ENCODE peak calls at places on chromosomes 7 and 10, in four cellular contexts. One of them, this sample, is unnamed.

GRCh38 chr10:109250144-109250543 is 673.2 kb downstream of the XPNPEP1 start:
- DNase-seq in K562: no peak
- DNase-seq in HepG2: no peak
- DNase-seq in GM12878: no peak
- DNase-seq in this sample: no peak

GRCh38 chr7:84196007-84196551 is 1.5 kb upstream of the SEMA3A start:
- DNase-seq in GM12878: no peak
- DNase-seq in HepG2: no peak
- DNase-seq in K562: no peak
- DNase-seq in this sample: no peak

GRCh38 chr7:47401571-47402570 is 180.0 kb downstream of the TNS3 start:
- DNase-seq in GM12878: no peak
- DNase-seq in HepG2: no peak
- DNase-seq in K562: no peak
- DNase-seq in this sample: no peak

GRCh38 chr7:44280993-44281721 is 44.2 kb downstream of the CAMK2B start:
- DNase-seq in HepG2: no peak
- DNase-seq in K562: no peak
- DNase-seq in GM12878: no peak
- DNase-seq in this sample: peak; percentile 28

GRCh38 chr7:34175837-34176236 is 270.5 kb downstream of the BMPER start:
- DNase-seq in HepG2: no peak
- DNase-seq in GM12878: no peak
- DNase-seq in K562: no peak
- DNase-seq in this sample: no peak

GRCh38 chr10:69269761-69270160 is 8.5 kb upstream of the HK1 start:
- DNase-seq in HepG2: no peak
- DNase-seq in GM12878: no peak
- DNase-seq in K562: no peak
- DNase-seq in this sample: no peak

GRCh38 chr7:141351175-141351574 is 200.0 kb upstream of the AGK start:
- DNase-seq in HepG2: no peak
- DNase-seq in GM12878: no peak
- DNase-seq in K562: no peak
- DNase-seq in this sample: no peak

GRCh38 chr7:137873524-137873923 is 26.8 kb upstream of the DGKI start:
- DNase-seq in K562: no peak
- DNase-seq in HepG2: no peak
- DNase-seq in GM12878: no peak
- DNase-seq in this sample: no peak

GRCh38 chr7:94241402-94241925 is 153.2 kb upstream of the COL1A2 start:
- DNase-seq in K562: no peak
- DNase-seq in HepG2: no peak
- DNase-seq in GM12878: no peak
- DNase-seq in this sample: peak; percentile 20

GRCh38 chr7:82507365-82507975 is 63.9 kb upstream of the CACNA2D1 start:
- DNase-seq in K562: no peak
- DNase-seq in HepG2: no peak
- DNase-seq in GM12878: no peak
- DNase-seq in this sample: no peak

GRCh38 chr7:140312141-140312846 is 86.0 kb downstream of the SLC37A3 start:
- DNase-seq in GM12878: no peak
- DNase-seq in HepG2: no peak
- DNase-seq in K562: no peak
- DNase-seq in this sample: no peak

GRCh38 chr7:151120896-151121295 is 34.6 kb downstream of the AGAP3 start:
- DNase-seq in K562: no peak
- DNase-seq in GM12878: no peak
- DNase-seq in HepG2: no peak
- DNase-seq in this sample: no peak

GRCh38 chr10:112446055-112446854 is 459 bp downstream of the ZDHHC6 start:
- DNase-seq in GM12878: no peak
- DNase-seq in K562: no peak
- DNase-seq in HepG2: no peak
- DNase-seq in this sample: no peak

GRCh38 chr7:76142861-76143260 is 58.8 kb upstream of the SRRM3 start:
- DNase-seq in GM12878: no peak
- DNase-seq in K562: no peak
- DNase-seq in HepG2: no peak
- DNase-seq in this sample: no peak

GRCh38 chr7:151081170-151082101 is 827 bp upstream of the FASTK start:
- DNase-seq in HepG2: no peak
- DNase-seq in K562: no peak
- DNase-seq in GM12878: no peak
- DNase-seq in this sample: peak; percentile 63

GRCh38 chr10:11225935-11226334 is 208.3 kb downstream of the CELF2 start:
- DNase-seq in K562: peak; percentile 31
- DNase-seq in HepG2: no peak
- DNase-seq in GM12878: no peak
- DNase-seq in this sample: no peak

GRCh38 chr10:26855186-26855585 is 5.6 kb downstream of the ABI1 start:
- DNase-seq in K562: no peak
- DNase-seq in GM12878: no peak
- DNase-seq in HepG2: no peak
- DNase-seq in this sample: no peak

GRCh38 chr7:107937514-107937913 is 46.5 kb downstream of the DLD start:
- DNase-seq in HepG2: no peak
- DNase-seq in K562: no peak
- DNase-seq in GM12878: no peak
- DNase-seq in this sample: no peak

GRCh38 chr10:30743586-30743985 is 114.0 kb upstream of the LYZL2 start:
- DNase-seq in HepG2: no peak
- DNase-seq in GM12878: no peak
- DNase-seq in K562: no peak
- DNase-seq in this sample: no peak

GRCh38 chr7:44561962-44562621 is 11.6 kb downstream of the DDX56 start:
- DNase-seq in HepG2: peak; percentile 87
- DNase-seq in K562: peak; percentile 69
- DNase-seq in GM12878: no peak
- DNase-seq in this sample: no peak

GRCh38 chr7:25303380-25304321 is 75.4 kb upstream of the NPVF start:
- DNase-seq in K562: no peak
- DNase-seq in HepG2: no peak
- DNase-seq in GM12878: no peak
- DNase-seq in this sample: no peak

GRCh38 chr7:128843938-128844621 is 13.9 kb downstream of the FLNC start:
- DNase-seq in K562: no peak
- DNase-seq in GM12878: no peak
- DNase-seq in HepG2: no peak
- DNase-seq in this sample: no peak

GRCh38 chr7:29396563-29396962 is 167.1 kb upstream of the PRR15 start:
- DNase-seq in HepG2: no peak
- DNase-seq in K562: no peak
- DNase-seq in GM12878: no peak
- DNase-seq in this sample: no peak

GRCh38 chr7:69708857-69709256 is 110.6 kb downstream of the AUTS2 start:
- DNase-seq in HepG2: no peak
- DNase-seq in GM12878: no peak
- DNase-seq in K562: no peak
- DNase-seq in this sample: no peak

GRCh38 chr10:79385804-79386531 is 38.7 kb downstream of the PPIF start:
- DNase-seq in K562: no peak
- DNase-seq in GM12878: no peak
- DNase-seq in HepG2: no peak
- DNase-seq in this sample: peak; percentile 54

GRCh38 chr7:21639206-21639868 is 96.5 kb downstream of the DNAH11 start:
- DNase-seq in GM12878: no peak
- DNase-seq in HepG2: no peak
- DNase-seq in K562: no peak
- DNase-seq in this sample: no peak
- TF ChIP-seq NFIC in GM12878: no peak
- TF ChIP-seq NFIC in HepG2: no peak
- TF ChIP-seq NFIC in K562: no peak
- TF ChIP-seq NFIC in this sample: no peak

GRCh38 chr10:48466611-48467240 is 138.1 kb downstream of the ARHGAP22 start:
- DNase-seq in K562: no peak
- DNase-seq in HepG2: no peak
- DNase-seq in GM12878: no peak
- DNase-seq in this sample: no peak
- TF ChIP-seq NFIC in K562: no peak
- TF ChIP-seq NFIC in HepG2: no peak
- TF ChIP-seq NFIC in GM12878: no peak
- TF ChIP-seq NFIC in this sample: no peak

DNA sequence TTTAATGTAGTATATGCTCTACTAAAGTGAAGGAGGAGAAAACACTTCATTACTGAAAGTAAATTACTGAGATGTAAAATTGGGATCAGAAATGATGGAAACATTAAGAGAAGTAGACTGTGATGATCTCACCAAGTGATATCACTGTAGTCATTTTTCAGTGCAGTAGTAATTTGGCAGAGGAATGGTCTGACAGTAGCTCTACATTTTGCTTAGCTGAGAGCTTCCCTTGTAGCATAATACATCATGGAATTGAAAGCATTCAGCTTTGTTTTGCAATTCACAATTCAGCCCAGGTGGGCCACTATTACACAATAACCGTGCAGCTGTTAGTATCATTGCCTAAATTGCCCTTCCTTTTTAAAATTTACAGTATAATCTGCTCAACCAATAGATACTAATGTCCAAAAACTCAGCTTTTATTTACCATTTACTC is 19.4 kb upstream of the CABCOCO1 start:
- DNase-seq in K562: no peak
- DNase-seq in HepG2: no peak
- DNase-seq in GM12878: no peak
- DNase-seq in this sample: no peak
- TF ChIP-seq NFIC in K562: no peak
- TF ChIP-seq NFIC in HepG2: no peak
- TF ChIP-seq NFIC in GM12878: no peak
- TF ChIP-seq NFIC in this sample: peak; percentile 64

GRCh38 chr10:95181731-95182130 is 12.3 kb upstream of the ACSM6 start:
- DNase-seq in GM12878: no peak
- DNase-seq in HepG2: peak; percentile 17
- DNase-seq in K562: no peak
- DNase-seq in this sample: no peak

GRCh38 chr10:95183132-95183450 is 10.9 kb upstream of the ACSM6 start:
- DNase-seq in K562: no peak
- DNase-seq in GM12878: no peak
- DNase-seq in HepG2: no peak
- DNase-seq in this sample: no peak

GRCh38 chr10:95187617-95188016 is 6.4 kb upstream of the ACSM6 start:
- DNase-seq in K562: no peak
- DNase-seq in GM12878: no peak
- DNase-seq in HepG2: no peak
- DNase-seq in this sample: no peak

GRCh38 chr10:95178797-95179196 is 15.2 kb upstream of the ACSM6 start:
- DNase-seq in K562: no peak
- DNase-seq in GM12878: no peak
- DNase-seq in HepG2: peak; percentile 79
- DNase-seq in this sample: no peak

GRCh38 chr10:95183451-95184230 is 10.4 kb upstream of the ACSM6 start:
- DNase-seq in GM12878: peak; percentile 27
- DNase-seq in HepG2: no peak
- DNase-seq in K562: peak; percentile 85
- DNase-seq in this sample: peak; percentile 96
- TF ChIP-seq NFIC in GM12878: no peak
- TF ChIP-seq NFIC in HepG2: no peak
- TF ChIP-seq NFIC in K562: no peak
- TF ChIP-seq NFIC in this sample: no peak

DNA sequence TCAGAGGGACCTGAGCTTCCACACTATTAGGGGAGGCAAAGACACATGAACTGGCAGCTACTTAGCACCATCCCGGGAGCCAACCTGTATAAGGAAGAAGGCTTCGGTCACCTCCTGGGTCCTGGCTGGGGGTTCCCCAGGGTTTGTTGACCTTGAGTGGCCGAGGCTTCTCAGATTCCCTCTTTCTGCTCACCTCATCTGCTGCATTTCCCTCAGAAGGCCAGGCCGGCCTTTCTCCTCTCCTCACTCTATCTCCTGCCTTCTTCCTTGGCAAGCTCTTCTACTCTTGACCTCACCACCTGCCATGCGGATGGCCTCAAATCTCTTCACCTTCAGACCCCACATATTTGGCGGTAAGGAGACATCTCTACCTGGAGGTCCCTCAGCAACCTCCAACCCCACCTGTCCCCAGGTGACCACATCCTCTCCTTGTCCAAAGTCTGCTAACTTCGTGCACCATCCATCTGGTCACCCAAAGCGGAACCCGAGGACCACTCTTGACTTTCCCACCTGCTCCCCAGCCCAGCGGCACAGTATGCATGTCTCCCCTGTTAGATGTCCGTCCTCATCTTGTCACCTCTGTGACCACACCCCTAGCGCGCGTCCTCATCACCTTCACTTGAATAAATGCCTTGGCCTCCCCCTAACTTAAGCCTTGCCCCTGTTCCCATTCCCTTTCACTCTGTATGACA is 133.8 kb upstream of the UNC5B start:
- DNase-seq in K562: no peak
- DNase-seq in GM12878: no peak
- DNase-seq in HepG2: no peak
- DNase-seq in this sample: no peak
- TF ChIP-seq NFIC in K562: no peak
- TF ChIP-seq NFIC in GM12878: no peak
- TF ChIP-seq NFIC in HepG2: no peak
- TF ChIP-seq NFIC in this sample: no peak

DNA sequence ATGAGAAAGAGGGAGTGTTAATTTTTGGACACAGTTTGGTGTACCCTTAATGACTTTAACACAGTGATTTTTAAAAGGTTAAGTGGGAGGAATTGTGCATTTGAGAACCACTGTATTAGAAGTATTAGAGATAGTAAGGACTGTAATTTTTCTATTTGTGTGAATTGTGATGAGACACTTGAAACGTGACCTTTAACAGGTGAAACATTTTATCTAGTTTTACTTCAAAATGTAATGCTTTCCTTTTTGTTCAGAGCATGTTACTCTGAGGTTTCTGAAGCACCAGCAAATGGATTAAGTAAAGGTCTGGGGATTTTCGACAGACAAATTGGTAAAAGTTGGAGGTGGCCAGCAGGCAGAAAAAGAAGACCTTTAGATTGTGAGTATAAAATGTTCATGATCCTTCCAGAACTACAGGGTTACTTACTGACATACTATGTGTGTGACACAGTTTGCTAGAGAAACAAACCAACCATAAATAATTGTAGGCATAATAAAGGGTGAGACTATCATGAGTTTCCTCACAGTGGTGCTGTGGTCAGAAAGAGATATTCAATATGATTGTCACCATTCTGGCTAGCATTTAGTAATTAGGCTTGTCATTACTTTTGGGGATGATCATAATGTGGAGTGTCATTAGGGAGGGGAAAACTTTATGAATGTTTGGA is 26.1 kb downstream of the LCOR start:
- DNase-seq in K562: no peak
- DNase-seq in HepG2: no peak
- DNase-seq in GM12878: no peak
- DNase-seq in this sample: no peak
- TF ChIP-seq NFIC in K562: no peak
- TF ChIP-seq NFIC in HepG2: no peak
- TF ChIP-seq NFIC in GM12878: no peak
- TF ChIP-seq NFIC in this sample: no peak

DNA sequence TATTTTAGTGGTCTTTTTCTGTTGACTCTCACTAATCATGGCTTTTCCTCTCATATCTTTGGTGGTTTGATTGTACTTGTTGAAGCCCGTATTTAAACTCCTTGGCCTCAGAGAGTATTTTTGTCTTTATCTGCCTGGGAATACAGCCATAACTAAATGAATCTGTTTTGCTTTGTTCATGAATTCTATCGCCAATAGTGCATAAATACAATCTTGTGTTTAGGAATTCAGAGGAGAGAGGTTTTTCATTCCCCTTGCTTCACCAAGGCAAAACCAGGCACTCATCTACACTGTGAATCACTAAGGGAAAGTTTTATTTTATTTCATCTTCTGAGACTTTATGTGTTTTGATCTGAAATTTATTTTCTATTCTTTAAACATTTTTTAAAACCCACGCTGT is 152.7 kb downstream of the BICC1 start:
- DNase-seq in GM12878: no peak
- DNase-seq in HepG2: no peak
- DNase-seq in K562: no peak
- DNase-seq in this sample: no peak
- TF ChIP-seq NFIC in GM12878: no peak
- TF ChIP-seq NFIC in HepG2: no peak
- TF ChIP-seq NFIC in K562: no peak
- TF ChIP-seq NFIC in this sample: no peak